ENCODE peak calls at places on chromosomes 13 and 19, in six cellular contexts. C is anterior cingulate cortex, J is NCI-H510A, Y is heart left ventricle, F is fibroblast of mammary gland, E is RWPE1. L is an unnamed sample.

GRCh38 chr13:29106651-29107050 is 286.5 kb downstream of the MTUS2 start:
- DNase-seq in C (no peak), J (no peak), Y (no peak), F (no peak), E (no peak), L (no peak)

GRCh38 chr19:2047449-2048103 is 3.5 kb downstream of the MKNK2 start:
- DNase-seq in C (no peak), J (no peak), Y (peak), F (peak), E (no peak), L (peak)

GRCh38 chr19:37817180-37817911 is 38.0 kb upstream of the ZNF573 start:
- DNase-seq in C (peak), J (peak), Y (peak), F (peak), E (peak), L (peak)

GRCh38 chr13:65090191-65090590 is 2139.9 kb downstream of the PCDH9 start:
- DNase-seq in C (no peak), J (no peak), Y (no peak), F (no peak), E (no peak), L (peak)

GRCh38 chr13:113337556-113337955 is 26.4 kb downstream of the GRTP1 start:
- DNase-seq in C (no peak), J (no peak), Y (peak), F (no peak), E (no peak), L (no peak)

GRCh38 chr19:11445141-11445540 is 9.7 kb downstream of the PRKCSH start:
- DNase-seq in C (no peak), J (no peak), Y (no peak), F (no peak), E (no peak), L (no peak)

GRCh38 chr13:24627090-24627714 is 53.0 kb upstream of the ATP12A start:
- DNase-seq in C (no peak), J (no peak), Y (no peak), F (peak), E (peak), L (no peak)

GRCh38 chr19:23071087-23071511 is 45.7 kb upstream of the ZNF730 start:
- DNase-seq in C (peak), J (peak), Y (peak), F (peak), E (no peak), L (peak)

GRCh38 chr19:18848860-18849661 is 17.3 kb downstream of the UPF1 start:
- DNase-seq in C (peak), J (no peak), Y (peak), F (peak), E (peak), L (peak)

GRCh38 chr19:6204866-6205723 is 69.6 kb downstream of the ACSBG2 start:
- DNase-seq in C (no peak), J (no peak), Y (no peak), F (no peak), E (no peak), L (no peak)

GRCh38 chr19:57280913-57281425 is 684 bp downstream of the ZNF460 start:
- DNase-seq in C (no peak), J (no peak), Y (no peak), F (peak), E (peak), L (peak)

GRCh38 chr19:55663846-55664536 is 9.2 kb downstream of the U2AF2 start:
- DNase-seq in C (no peak), J (no peak), Y (no peak), F (no peak), E (no peak), L (no peak)

GRCh38 chr13:110616103-110617101 is 1.1 kb downstream of the NAXD start:
- DNase-seq in C (no peak), J (no peak), Y (peak), F (peak), E (peak), L (peak)

L was measured in fibroblast of villous mesenchyme.